ENCODE peak calls at places on chromosome 3, in nine cellular contexts. A is ovary, I is stomach, J is Peyer's patch, R is K562, G is IMR-90, E is sigmoid colon, F is GM12878, T is NB4. O is an unnamed sample.
A peak's percentile ranks its signal among the peaks of the same experiment; 100 is the strongest.

GRCh38 chr3:171875923-171876412 is 32.8 kb downstream of the TMEM212 start:
- DNase-seq in T (no peak), F (no peak), J (no peak), G (peak; percentile 19), E (no peak), A (no peak), R (no peak), I (no peak), O (no peak)

GRCh38 chr3:30553641-30554316 is 52.6 kb upstream of the TGFBR2 start:
- DNase-seq in A (no peak), J (no peak), G (peak; percentile 57), F (no peak), E (no peak), I (no peak), R (no peak), T (no peak), O (no peak)

GRCh38 chr3:19898725-19899124 is 35.3 kb downstream of the EFHB start:
- DNase-seq in T (no peak), R (no peak), J (no peak), G (peak; percentile 8), F (no peak), I (no peak), A (no peak), E (no peak), O (no peak)

GRCh38 chr3:107431048-107431297 is 53.7 kb downstream of the CCDC54 start:
- DNase-seq in R (no peak), G (peak; percentile 1), J (no peak), E (peak; percentile 70), I (no peak), F (no peak), A (peak; percentile 67), T (peak; percentile 42), O (no peak)

GRCh38 chr3:42590989-42591756 is 513 bp downstream of the SS18L2 start:
- DNase-seq in T (no peak), A (no peak), R (no peak), G (no peak), J (no peak), E (peak; percentile 70), F (no peak), I (no peak), O (no peak)

GRCh38 chr3:116877968-116878367 is 168.4 kb downstream of the TUSC7 start:
- DNase-seq in R (no peak), G (no peak), J (no peak), F (peak; percentile 13), A (no peak), E (no peak), I (no peak), T (no peak), O (no peak)

GRCh38 chr3:153901152-153901551 is 220.0 kb upstream of the ARHGEF26 start:
- DNase-seq in A (no peak), R (no peak), F (no peak), G (no peak), E (no peak), J (no peak), T (no peak), I (no peak), O (no peak)

GRCh38 chr3:132730891-132731580 is 8.8 kb upstream of the NPHP3 start:
- DNase-seq in E (no peak), A (no peak), T (peak; percentile 49), I (no peak), G (peak; percentile 57), J (no peak), R (no peak), F (no peak), O (no peak)

GRCh38 chr3:123066599-123066895 is 278 bp upstream of the PDIA5 start:
- DNase-seq in T (no peak), J (no peak), R (no peak), E (no peak), F (no peak), A (no peak), G (no peak), I (no peak), O (no peak)

GRCh38 chr3:123068227-123069020 is 1.6 kb downstream of the PDIA5 start:
- DNase-seq in G (no peak), T (no peak), F (no peak), E (no peak), A (no peak), I (peak; percentile 49), J (no peak), R (no peak), O (no peak)

GRCh38 chr3:123069021-123069381 is 2.2 kb downstream of the PDIA5 start:
- DNase-seq in T (no peak), F (no peak), R (peak; percentile 30), A (no peak), G (no peak), E (no peak), I (peak; percentile 78), J (no peak), O (no peak)

GRCh38 chr3:123067689-123068226 is 933 bp downstream of the PDIA5 start:
- DNase-seq in G (no peak), I (no peak), F (no peak), R (no peak), E (no peak), T (peak; percentile 50), A (no peak), J (no peak), O (no peak)

DNA sequence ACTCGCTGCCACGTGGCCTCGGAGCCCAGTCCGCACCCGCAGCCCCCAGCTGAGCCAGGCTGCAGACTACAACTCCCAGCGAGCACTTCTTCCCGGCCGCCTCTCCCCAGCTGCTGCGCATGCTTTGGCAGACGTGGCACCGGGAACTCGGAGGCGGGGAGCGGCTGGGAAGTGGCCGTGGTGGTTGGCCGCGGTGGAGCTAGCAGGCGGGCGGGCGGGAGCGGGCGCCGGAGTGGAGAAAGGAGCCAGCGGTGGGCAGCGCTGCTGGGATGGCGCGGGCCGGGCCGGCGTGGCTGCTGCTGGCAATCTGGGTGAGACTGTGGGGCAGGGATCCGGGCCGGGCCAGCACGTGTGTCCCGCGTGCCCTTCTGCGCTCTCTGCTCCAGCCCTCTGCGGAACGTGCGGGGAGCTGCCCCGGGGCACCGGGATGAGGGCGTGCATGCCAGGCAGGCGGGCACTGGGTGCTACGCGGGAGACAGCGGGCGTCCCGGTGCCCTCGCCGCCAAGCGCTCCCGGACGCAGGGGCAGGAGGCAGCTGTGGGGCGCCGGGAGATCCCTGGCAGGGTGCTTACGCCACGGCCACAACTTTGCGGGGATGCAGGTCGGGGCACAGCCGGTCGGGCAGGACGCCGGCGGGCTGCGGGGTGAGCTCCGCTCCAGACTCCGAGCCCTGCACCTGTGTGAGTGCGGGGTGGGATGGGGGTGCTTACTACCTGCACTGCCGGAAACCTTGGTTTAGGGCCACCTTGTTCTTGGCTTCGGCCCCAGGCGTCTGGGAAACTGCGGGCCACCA is at the start of gene PDIA5:
- DNase-seq in I (peak; percentile 93), E (peak; percentile 95), T (peak; percentile 93), G (peak; percentile 86), F (peak; percentile 34), R (peak; percentile 83), A (peak; percentile 85), J (peak; percentile 91), O (no peak)
- TF ChIP-seq POLR2A in I (no peak), E (peak; percentile 43), T (peak; percentile 61), G (peak; percentile 79), F (peak; percentile 74), R (peak; percentile 75), A (peak; percentile 77), J (peak; percentile 67), O (peak; percentile 51)

GRCh38 chr3:186789554-186790260 is 6.3 kb downstream of the EIF4A2 start:
- DNase-seq in I (no peak), G (peak; percentile 22), R (peak; percentile 6), F (no peak), E (no peak), J (no peak), T (peak; percentile 50), A (no peak), O (no peak)

GRCh38 chr3:186786810-186787375 is 3.5 kb downstream of the EIF4A2 start:
- DNase-seq in I (no peak), G (no peak), R (no peak), A (no peak), J (no peak), T (no peak), F (no peak), E (no peak), O (no peak)

GRCh38 chr3:186790261-186790981 is 7.0 kb downstream of the EIF4A2 start:
- DNase-seq in T (peak; percentile 64), A (no peak), G (peak; percentile 61), E (no peak), R (peak; percentile 15), F (no peak), I (no peak), J (no peak), O (no peak)

GRCh38 chr3:186787642-186788481 is 4.5 kb downstream of the EIF4A2 start:
- DNase-seq in T (no peak), E (no peak), I (no peak), F (no peak), A (no peak), R (no peak), J (no peak), G (no peak), O (no peak)

DNA sequence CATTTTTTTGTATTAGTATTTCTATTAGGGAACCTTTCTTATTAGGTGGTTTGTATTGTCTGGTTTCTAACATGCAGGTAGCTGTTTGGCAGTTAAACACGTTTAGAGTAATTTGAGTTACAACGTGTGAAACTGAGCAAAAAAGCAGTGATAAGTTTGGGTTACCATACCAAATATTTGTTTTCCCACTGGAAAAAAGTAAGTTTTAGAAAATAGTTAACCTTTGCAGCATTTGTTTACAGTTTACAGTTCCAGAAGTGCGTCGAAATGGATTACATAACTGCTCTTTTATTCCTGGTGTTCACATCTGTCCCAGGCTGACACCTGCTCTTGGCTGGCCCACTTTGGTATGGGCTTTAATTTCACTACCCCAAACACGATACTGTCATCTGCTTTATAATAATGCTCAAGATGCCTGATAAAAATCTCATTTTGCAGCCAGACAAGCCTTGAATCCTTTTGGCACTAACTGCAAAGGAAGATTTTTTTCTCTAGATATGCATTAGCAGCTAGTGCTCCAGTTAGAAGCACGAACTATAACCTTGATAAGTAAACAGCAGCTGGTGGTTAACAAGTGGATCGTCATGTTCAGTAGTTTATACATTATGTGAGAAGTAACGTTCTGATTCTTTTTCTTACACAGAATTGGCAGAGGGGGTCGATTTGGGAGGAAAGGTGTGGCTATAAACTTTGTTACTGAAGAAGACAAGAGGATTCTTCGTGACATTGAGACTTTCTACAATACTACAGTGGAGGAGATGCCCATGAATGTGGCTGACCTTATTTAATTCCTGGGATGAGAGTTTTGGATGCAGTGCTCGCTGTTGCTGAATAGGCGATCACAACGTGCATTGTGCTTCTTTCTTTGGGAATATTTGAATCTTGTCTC is 5.3 kb downstream of the EIF4A2 start:
- DNase-seq in R (peak; percentile 8), E (no peak), I (no peak), A (no peak), J (no peak), G (no peak), T (no peak), F (no peak), O (no peak)
- TF ChIP-seq POLR2A in R (peak; percentile 30), E (no peak), I (no peak), A (no peak), J (no peak), G (no peak), T (no peak), F (no peak), O (no peak)

DNA sequence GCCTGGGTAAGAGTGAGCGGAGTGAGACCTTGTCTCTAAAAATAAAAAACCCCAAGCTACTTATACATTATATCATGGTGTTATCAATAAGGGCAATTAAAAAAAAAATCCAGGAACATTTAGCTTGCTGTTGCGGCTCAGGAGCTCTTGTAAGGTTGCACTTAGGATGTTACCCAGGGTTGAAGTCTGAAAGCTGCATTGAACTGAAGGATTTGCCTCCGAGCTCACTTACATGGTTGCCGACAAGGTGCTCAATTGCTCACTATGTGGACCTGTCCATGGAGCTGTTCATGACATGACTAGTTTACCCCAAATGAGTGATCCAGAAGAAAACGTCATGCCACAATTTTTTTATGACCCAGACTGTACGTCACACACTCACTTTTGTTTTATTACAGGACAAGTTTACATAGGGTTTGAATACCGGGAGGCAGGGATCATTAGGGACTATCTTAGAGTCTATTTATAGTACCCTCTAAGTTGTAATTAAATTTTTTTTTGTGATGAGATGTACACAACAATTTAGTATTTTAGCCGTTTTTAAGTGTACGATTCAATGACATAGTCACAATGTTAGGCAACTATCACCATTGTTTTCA is 21.0 kb upstream of the CLDN11 start:
- DNase-seq in T (no peak), R (no peak), I (no peak), A (no peak), F (no peak), G (no peak), E (no peak), J (no peak), O (no peak)
- TF ChIP-seq POLR2A in T (no peak), R (no peak), I (no peak), A (no peak), F (no peak), G (no peak), E (no peak), J (no peak), O (no peak)

GRCh38 chr3:114175204-114175987 is 3.5 kb downstream of the DRD3 start:
- DNase-seq in I (no peak), F (no peak), T (no peak), R (no peak), E (no peak), G (no peak), J (no peak), A (no peak), O (no peak)

GRCh38 chr3:114176890-114177289 is 2.0 kb downstream of the DRD3 start:
- DNase-seq in T (no peak), J (no peak), E (no peak), G (no peak), R (no peak), F (no peak), A (no peak), I (no peak), O (no peak)

GRCh38 chr3:114176487-114176886 is 2.4 kb downstream of the DRD3 start:
- DNase-seq in R (no peak), I (no peak), A (no peak), G (no peak), F (no peak), J (no peak), T (no peak), E (no peak), O (no peak)

GRCh38 chr3:114171677-114172076 is 7.2 kb downstream of the DRD3 start:
- DNase-seq in G (no peak), I (no peak), E (no peak), A (no peak), R (no peak), J (no peak), T (no peak), F (no peak), O (no peak)
- TF ChIP-seq POLR2A in G (no peak), I (no peak), E (no peak), A (no peak), R (no peak), J (no peak), T (no peak), F (no peak), O (no peak)

O was measured in vagina.